ENCODE peak calls at places on chromosomes 13 and 19, in five cellular contexts. Y is astrocyte of the spinal cord, P is fibroblast of lung, I is GM12865, S is transverse colon. C is an unnamed sample.

GRCh38 chr13:36710396-36710795 is 36.6 kb downstream of the SERTM1 start:
- DNase-seq in Y (no peak), P (no peak), I (no peak), S (no peak), C (no peak)

GRCh38 chr19:37986048-37986750 is 79.2 kb downstream of the SIPA1L3 start:
- DNase-seq in Y (no peak), P (no peak), I (peak), S (no peak), C (no peak)

GRCh38 chr13:114237415-114238112 is 2.9 kb downstream of the CDC16 start:
- DNase-seq in Y (no peak), P (no peak), I (no peak), S (no peak), C (no peak)

GRCh38 chr19:54478677-54479266 is 5.7 kb upstream of the CDC42EP5 start:
- DNase-seq in Y (peak), P (peak), I (peak), S (no peak), C (peak)

GRCh38 chr19:4748185-4748584 is 24.5 kb upstream of the DPP9 start:
- DNase-seq in Y (no peak), P (no peak), I (no peak), S (no peak), C (no peak)

GRCh38 chr13:74056829-74057564 is 77.2 kb downstream of the KLF12 start:
- DNase-seq in Y (no peak), P (no peak), I (no peak), S (no peak), C (no peak)

GRCh38 chr19:30070970-30071632 is 129.1 kb downstream of the URI1 start:
- DNase-seq in Y (no peak), P (no peak), I (no peak), S (peak), C (no peak)

GRCh38 chr19:55870736-55871135 is 34.4 kb downstream of the NLRP4 start:
- DNase-seq in Y (no peak), P (no peak), I (no peak), S (no peak), C (no peak)

GRCh38 chr13:111895896-111896821 is 170.8 kb upstream of the SOX1 start:
- DNase-seq in Y (no peak), P (no peak), I (no peak), S (no peak), C (no peak)

GRCh38 chr19:32464279-32464678 is 58.7 kb downstream of the DPY19L3 start:
- DNase-seq in Y (peak), P (no peak), I (peak), S (no peak), C (no peak)

GRCh38 chr19:10407102-10407501 is 3.8 kb upstream of the CDC37 start:
- DNase-seq in Y (no peak), P (no peak), I (no peak), S (no peak), C (no peak)

GRCh38 chr13:110108348-110109139 is 198.4 kb downstream of the COL4A1 start:
- DNase-seq in Y (peak), P (peak), I (peak), S (peak), C (no peak)

GRCh38 chr19:39924952-39925351 is 9.5 kb downstream of the FCGBP start:
- DNase-seq in Y (no peak), P (no peak), I (no peak), S (no peak), C (no peak)

GRCh38 chr19:18473003-18473705 is 35.2 kb upstream of the ISYNA1 start:
- DNase-seq in Y (no peak), P (no peak), I (no peak), S (no peak), C (no peak)

DNA sequence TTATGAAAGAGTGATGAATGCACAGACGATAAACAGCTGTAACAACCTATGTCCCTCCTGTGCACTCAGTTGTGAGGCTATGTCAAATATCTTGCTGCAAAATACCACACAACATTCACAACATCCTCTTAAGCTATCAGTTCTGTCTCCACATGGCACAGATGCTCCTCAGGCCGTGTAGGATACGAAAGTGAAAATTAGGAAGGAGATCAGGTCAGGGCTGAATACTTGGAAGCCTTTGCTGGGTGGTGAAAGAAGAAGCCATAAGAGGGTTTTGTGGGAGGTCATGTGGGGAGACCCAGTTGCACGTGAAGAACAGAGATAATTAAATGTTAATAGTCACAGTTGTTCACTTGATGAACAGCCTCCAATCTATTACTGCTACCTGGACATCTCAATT is 58.9 kb downstream of the RXFP2 start:
- DNase-seq in Y (no peak), P (no peak), I (no peak), S (no peak), C (no peak)
- TF ChIP-seq CTCF in Y (no peak), P (no peak), I (no peak), S (no peak), C (no peak)

GRCh38 chr13:77811981-77812380 is 106.7 kb downstream of the EDNRB start:
- DNase-seq in Y (no peak), P (no peak), I (no peak), S (no peak), C (no peak)

GRCh38 chr13:77810891-77811290 is 107.7 kb downstream of the EDNRB start:
- DNase-seq in Y (no peak), P (no peak), I (no peak), S (no peak), C (no peak)

GRCh38 chr13:77815330-77815729 is 103.3 kb downstream of the EDNRB start:
- DNase-seq in Y (no peak), P (no peak), I (no peak), S (no peak), C (no peak)

GRCh38 chr13:77810430-77810829 is 108.2 kb downstream of the EDNRB start:
- DNase-seq in Y (peak), P (peak), I (peak), S (no peak), C (peak)
- TF ChIP-seq CTCF in Y (peak), P (peak), I (peak), S (no peak), C (peak)

GRCh38 chr19:48807590-48808308 is 3.1 kb downstream of the BCAT2 start:
- DNase-seq in Y (no peak), P (no peak), I (no peak), S (peak), C (no peak)
- TF ChIP-seq CTCF in Y (no peak), P (peak), I (no peak), S (no peak), C (peak)

GRCh38 chr19:41936416-41936850 is 8.2 kb upstream of the ERFL start:
- DNase-seq in Y (no peak), P (no peak), I (no peak), S (no peak), C (no peak)

GRCh38 chr19:41939861-41940442 is 11.7 kb upstream of the ERFL start:
- DNase-seq in Y (no peak), P (no peak), I (peak), S (peak), C (peak)

GRCh38 chr19:41936961-41937360 is 8.7 kb upstream of the ERFL start:
- DNase-seq in Y (no peak), P (no peak), I (no peak), S (no peak), C (no peak)

GRCh38 chr19:41937525-41937924 is 9.3 kb upstream of the ERFL start:
- DNase-seq in Y (no peak), P (no peak), I (no peak), S (no peak), C (no peak)

GRCh38 chr19:41937976-41938375 is 9.7 kb upstream of the ERFL start:
- DNase-seq in Y (no peak), P (no peak), I (no peak), S (no peak), C (no peak)
- TF ChIP-seq CTCF in Y (no peak), P (no peak), I (no peak), S (no peak), C (no peak)

GRCh38 chr19:35555301-35556005 is 8.0 kb downstream of the ATP4A start:
- DNase-seq in Y (peak), P (peak), I (peak), S (no peak), C (no peak)
- TF ChIP-seq CTCF in Y (peak), P (peak), I (no peak), S (no peak), C (peak)

GRCh38 chr13:40813662-40814454 is 24.4 kb downstream of the SLC25A15 start:
- DNase-seq in Y (peak), P (peak), I (peak), S (no peak), C (peak)
- TF ChIP-seq CTCF in Y (peak), P (peak), I (peak), S (peak), C (no peak)

GRCh38 chr19:41542622-41543021 is 33.3 kb upstream of the CEACAM21 start:
- DNase-seq in Y (no peak), P (no peak), I (no peak), S (no peak), C (no peak)

GRCh38 chr19:41543582-41543981 is 32.4 kb upstream of the CEACAM21 start:
- DNase-seq in Y (no peak), P (no peak), I (no peak), S (no peak), C (no peak)

GRCh38 chr19:41540041-41540695 is 35.8 kb upstream of the CEACAM21 start:
- DNase-seq in Y (no peak), P (peak), I (no peak), S (no peak), C (no peak)

GRCh38 chr19:41545547-41545946 is 30.4 kb upstream of the CEACAM21 start:
- DNase-seq in Y (no peak), P (no peak), I (peak), S (no peak), C (no peak)

DNA sequence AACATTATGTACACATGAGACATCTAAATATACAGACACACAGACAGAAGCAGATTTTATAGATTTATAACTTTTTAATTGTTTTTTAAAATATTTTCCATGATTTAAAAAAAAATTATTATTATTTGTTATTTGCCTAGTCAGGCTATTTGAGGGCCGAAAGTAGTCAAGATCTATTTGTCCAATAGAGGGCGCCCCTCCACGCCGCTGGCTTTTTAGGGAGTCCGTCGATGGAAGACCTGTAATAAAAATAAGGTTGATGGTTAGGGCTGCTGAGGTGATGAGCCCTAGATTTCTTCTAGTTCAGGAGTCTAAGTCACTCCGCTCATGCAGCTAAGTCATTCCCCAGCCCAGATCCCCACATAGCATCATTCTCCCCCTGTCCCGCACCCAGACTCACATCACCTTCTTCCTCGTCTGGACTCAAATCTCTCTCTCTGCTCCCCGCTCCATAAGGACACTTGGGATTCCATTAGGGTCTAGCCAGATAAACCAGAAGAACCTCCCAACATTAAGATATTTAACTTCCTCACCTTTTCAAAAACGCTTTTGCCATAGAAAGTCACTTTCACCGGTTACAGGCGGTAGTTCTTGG is 33.9 kb upstream of the CEACAM21 start:
- DNase-seq in Y (peak), P (no peak), I (peak), S (peak), C (no peak)
- TF ChIP-seq CTCF in Y (peak), P (peak), I (peak), S (peak), C (peak)

C was measured in GM10248.